ENCODE peak calls at places on chromosomes 2 and 18, in ten cellular contexts. R is activated T-cell treated with anti-CD3 and anti-CD28 coated beads for 1 hour; Q is cardiac fibroblast; W is neural progenitor cell; U is GM12864; E is dermis microvascular lymphatic vessel endothelial cell; I is NCI-H345; D is prostate gland; S is stimulated activated CD8-positive, alpha-beta memory T cell treated with anti-CD3 and anti-CD28 coated beads, Interleukin-15, amount 100 ng/mL, for 1 hour; J is anterior cingulate cortex. N is an unnamed sample.

GRCh38 chr2:98394595-98395153 is 48.4 kb downstream of the CNGA3 start:
- DNase-seq in I (no peak), E (no peak), D (no peak), W (no peak), J (no peak), S (no peak), U (no peak), R (no peak), Q (peak), N (no peak)

GRCh38 chr2:65551528-65551927 is 119.1 kb upstream of the SPRED2 start:
- DNase-seq in D (no peak), R (no peak), E (no peak), Q (no peak), J (no peak), U (no peak), S (no peak), I (no peak), W (no peak), N (no peak)

GRCh38 chr2:140442319-140442718 is 1662.1 kb upstream of the NXPH2 start:
- DNase-seq in R (no peak), Q (peak), W (no peak), D (no peak), S (no peak), I (no peak), J (no peak), U (no peak), E (no peak), N (no peak)

GRCh38 chr2:175435012-175435411 is 253.5 kb upstream of the ATP5MC3 start:
- DNase-seq in J (no peak), S (no peak), U (no peak), I (no peak), E (no peak), D (no peak), W (no peak), Q (no peak), R (no peak), N (no peak)

GRCh38 chr2:227871375-227871788 is at the start of gene DAW1:
- DNase-seq in J (peak), W (no peak), D (no peak), S (no peak), R (no peak), E (peak), I (peak), U (no peak), Q (peak), N (no peak)

GRCh38 chr18:5891361-5892215 is 3.7 kb downstream of the TMEM200C start:
- DNase-seq in Q (no peak), W (no peak), U (no peak), S (no peak), J (no peak), D (no peak), I (no peak), E (no peak), R (no peak), N (no peak)

GRCh38 chr2:5203356-5203755 is 488.8 kb upstream of the SOX11 start:
- DNase-seq in J (no peak), W (peak), Q (no peak), U (no peak), S (no peak), R (no peak), D (no peak), E (no peak), I (no peak), N (no peak)

GRCh38 chr2:23021311-23022120 is 363.5 kb upstream of the KLHL29 start:
- DNase-seq in I (no peak), E (no peak), W (no peak), J (no peak), D (no peak), R (no peak), U (no peak), S (no peak), Q (no peak), N (no peak)

GRCh38 chr2:68734688-68735525 is at the start of gene ARHGAP25:
- DNase-seq in R (no peak), Q (no peak), J (no peak), I (no peak), S (no peak), E (no peak), D (no peak), U (peak), W (no peak), N (no peak)

GRCh38 chr2:124088621-124089020 is 63.5 kb downstream of the CNTNAP5 start:
- DNase-seq in J (no peak), S (no peak), R (no peak), E (no peak), W (no peak), I (no peak), Q (no peak), D (no peak), U (no peak), N (no peak)

GRCh38 chr2:115610888-115611287 is 1168.4 kb downstream of the DPP10 start:
- DNase-seq in J (no peak), Q (no peak), W (no peak), I (no peak), E (no peak), R (no peak), S (no peak), U (no peak), D (no peak), N (no peak)

GRCh38 chr18:11110509-11110908 is 38.9 kb downstream of the PIEZO2 start:
- DNase-seq in D (no peak), U (no peak), S (no peak), J (no peak), Q (no peak), R (no peak), E (peak), W (no peak), I (no peak), N (no peak)

GRCh38 chr18:77059294-77059916 is 73.2 kb downstream of the MBP start:
- DNase-seq in E (no peak), W (peak), R (no peak), D (no peak), I (peak), Q (peak), U (no peak), J (no peak), S (no peak), N (no peak)

GRCh38 chr2:222797308-222797707 is 63.5 kb upstream of the ACSL3 start:
- DNase-seq in U (no peak), I (peak), R (no peak), D (no peak), Q (peak), J (no peak), S (no peak), E (no peak), W (no peak), N (no peak)

GRCh38 chr2:71306762-71307161 is 24.8 kb upstream of the ZNF638 start:
- DNase-seq in R (no peak), W (no peak), E (no peak), S (no peak), I (no peak), J (no peak), D (no peak), Q (peak), U (no peak), N (no peak)

GRCh38 chr2:8452979-8453903 is 228.6 kb upstream of the ID2 start:
- DNase-seq in J (no peak), S (no peak), U (no peak), D (no peak), W (no peak), E (no peak), Q (no peak), R (no peak), I (no peak), N (no peak)

GRCh38 chr2:218291934-218292699 is at the start of gene TMBIM1:
- DNase-seq in R (peak), E (no peak), J (peak), D (no peak), Q (peak), S (peak), U (no peak), I (no peak), W (peak), N (no peak)

GRCh38 chr18:74929110-74929509 is 279.8 kb downstream of the PTGR3 start:
- DNase-seq in J (no peak), E (no peak), R (no peak), S (no peak), Q (no peak), I (no peak), D (peak), W (no peak), U (no peak), N (no peak)

GRCh38 chr2:25567406-25567805 is 106.0 kb downstream of the DTNB start:
- DNase-seq in S (no peak), E (peak), R (no peak), W (peak), Q (peak), D (no peak), I (peak), J (no peak), U (peak), N (no peak)

GRCh38 chr2:207896525-207897295 is 127.0 kb upstream of the FZD5 start:
- DNase-seq in U (no peak), R (no peak), J (no peak), D (peak), Q (no peak), S (no peak), W (peak), E (no peak), I (no peak), N (no peak)

GRCh38 chr18:51862311-51862710 is 477.7 kb upstream of the DCC start:
- DNase-seq in I (no peak), U (no peak), Q (no peak), E (no peak), W (no peak), J (no peak), D (no peak), R (no peak), S (no peak), N (no peak)

GRCh38 chr2:72024451-72025175 is 123.0 kb downstream of the CYP26B1 start:
- DNase-seq in R (no peak), D (no peak), Q (no peak), I (peak), E (no peak), S (no peak), J (no peak), W (no peak), U (no peak), N (no peak)

GRCh38 chr2:202030676-202031075 is 3.0 kb upstream of the FZD7 start:
- DNase-seq in E (no peak), D (no peak), I (no peak), J (no peak), S (no peak), U (no peak), R (no peak), Q (peak), W (no peak), N (no peak)

GRCh38 chr18:55790296-55790695 is 202.3 kb upstream of the TCF4 start:
- DNase-seq in D (no peak), Q (peak), E (no peak), W (no peak), R (no peak), J (no peak), U (no peak), I (no peak), S (no peak), N (no peak)

GRCh38 chr18:44828080-44828479 is 147.4 kb downstream of the SETBP1 start:
- DNase-seq in W (no peak), U (no peak), R (no peak), E (no peak), I (no peak), D (peak), Q (no peak), J (no peak), S (no peak), N (no peak)

GRCh38 chr2:46315103-46315890 is 18.1 kb downstream of the EPAS1 start:
- DNase-seq in E (peak), J (peak), W (no peak), R (no peak), S (no peak), U (no peak), Q (peak), D (peak), I (no peak), N (no peak)

GRCh38 chr2:128594953-128595677 is 276.4 kb upstream of the HS6ST1 start:
- DNase-seq in D (peak), E (no peak), R (no peak), Q (no peak), S (no peak), I (peak), J (no peak), W (no peak), U (no peak), N (no peak)

GRCh38 chr18:57753063-57753462 is 50.1 kb downstream of the ATP8B1 start:
- DNase-seq in I (no peak), Q (no peak), J (no peak), W (no peak), D (no peak), E (no peak), S (no peak), U (no peak), R (no peak), N (no peak)

GRCh38 chr2:101967826-101968498 is 23.8 kb upstream of the IL1R2 start:
- DNase-seq in D (peak), R (no peak), I (peak), E (peak), W (no peak), Q (peak), J (peak), S (no peak), U (no peak), N (no peak)

GRCh38 chr2:44291281-44292248 is 16.3 kb downstream of the SLC3A1 start:
- DNase-seq in Q (peak), J (peak), W (peak), E (peak), S (no peak), I (peak), U (no peak), R (no peak), D (peak), N (no peak)

GRCh38 chr2:197675246-197675645 is at the start of gene RFTN2:
- DNase-seq in E (no peak), D (no peak), I (no peak), R (no peak), W (no peak), S (no peak), J (no peak), U (no peak), Q (no peak), N (no peak)

GRCh38 chr2:151974997-151975396 is 123.8 kb downstream of the CACNB4 start:
- DNase-seq in U (no peak), D (no peak), R (no peak), I (no peak), J (no peak), Q (no peak), W (no peak), E (no peak), S (no peak), N (no peak)

GRCh38 chr18:78757014-78757413 is 222.6 kb upstream of the SALL3 start:
- DNase-seq in S (no peak), E (no peak), W (no peak), D (no peak), R (no peak), Q (no peak), U (no peak), I (no peak), J (no peak), N (no peak)

GRCh38 chr2:145007673-145008263 is 487.8 kb upstream of the ZEB2 start:
- DNase-seq in J (no peak), E (peak), I (no peak), Q (peak), D (no peak), R (no peak), S (no peak), U (no peak), W (no peak), N (no peak)

GRCh38 chr2:114368705-114369104 is 73.7 kb upstream of the DPP10 start:
- DNase-seq in Q (no peak), J (no peak), U (no peak), E (no peak), I (no peak), D (no peak), S (no peak), W (no peak), R (no peak), N (no peak)

GRCh38 chr18:45785015-45785597 is 40.4 kb upstream of the SIGLEC15 start:
- DNase-seq in Q (peak), D (peak), I (no peak), R (no peak), J (no peak), S (no peak), W (no peak), E (no peak), U (no peak), N (no peak)